ENCODE peak calls at places on chromosomes 16 and 17, in five cellular contexts. O, H, F, B and X are unnamed samples.

GRCh38 chr17:1561420-1562177 is 993 bp downstream of the PITPNA start:
- DNase-seq in F (peak), H (peak), O (no peak), B (peak), X (no peak)

GRCh38 chr17:70552230-70552981 is 383.1 kb downstream of the KCNJ2 start:
- DNase-seq in H (no peak), O (no peak), B (peak), F (no peak), X (peak)

GRCh38 chr16:4273858-4274291 is 1.1 kb upstream of the TFAP4 start:
- DNase-seq in H (peak), F (peak), O (no peak), B (peak), X (no peak)

GRCh38 chr17:27265333-27265732 is 28.6 kb upstream of the WSB1 start:
- DNase-seq in F (no peak), B (no peak), O (no peak), H (no peak), X (no peak)

GRCh38 chr16:5350118-5350517 is 252.5 kb upstream of the EEF2KMT start:
- DNase-seq in F (no peak), B (no peak), H (no peak), O (no peak), X (no peak)

GRCh38 chr17:18967806-18968744 is 16.1 kb downstream of the SLC5A10 start:
- DNase-seq in O (no peak), F (no peak), B (peak), H (no peak), X (no peak)

GRCh38 chr16:3101018-3101840 is 2.1 kb upstream of the ZSCAN10 start:
- DNase-seq in H (no peak), F (peak), O (no peak), B (no peak), X (no peak)

GRCh38 chr17:82548681-82549303 is 29.3 kb downstream of the FOXK2 start:
- DNase-seq in B (no peak), O (no peak), F (no peak), H (peak), X (no peak)

GRCh38 chr16:50153648-50154368 is 702 bp downstream of the TENT4B start:
- DNase-seq in O (no peak), H (peak), F (no peak), B (peak), X (no peak)

GRCh38 chr16:12721841-12722467 is 81.7 kb downstream of the CPPED1 start:
- DNase-seq in H (no peak), B (no peak), O (no peak), F (no peak), X (peak)

GRCh38 chr16:67953641-67954375 is 9.9 kb upstream of the LCAT start:
- DNase-seq in H (no peak), O (no peak), F (no peak), B (no peak), X (no peak)

GRCh38 chr17:31308935-31309334 is 4.9 kb downstream of the EVI2B start:
- DNase-seq in F (no peak), O (no peak), B (no peak), H (no peak), X (no peak)

GRCh38 chr17:78341559-78342437 is 18.1 kb downstream of the SOCS3 start:
- DNase-seq in H (no peak), F (peak), B (peak), O (no peak), X (no peak)

GRCh38 chr17:81551458-81552243 is 502 bp downstream of the FAAP100 start:
- DNase-seq in O (no peak), F (no peak), H (peak), B (peak), X (no peak)

GRCh38 chr16:84572096-84572495 is 45.8 kb downstream of the COTL1 start:
- DNase-seq in B (no peak), F (no peak), H (no peak), O (no peak), X (no peak)

GRCh38 chr17:14044702-14045101 is 24.6 kb upstream of the COX10 start:
- DNase-seq in O (no peak), H (no peak), F (no peak), B (no peak), X (no peak)

GRCh38 chr16:84048871-84049270 is 6.3 kb upstream of the SLC38A8 start:
- DNase-seq in B (no peak), F (no peak), H (no peak), O (no peak), X (no peak)